ENCODE peak calls at places on chromosomes 13 and 19, in four cellular contexts. Y, I, L and P are unnamed samples.

GRCh38 chr13:106455777-106456176 is 79.7 kb downstream of the EFNB2 start:
- DNase-seq in Y (no peak), I (no peak), L (no peak), P (no peak)

GRCh38 chr19:19021115-19021514 is 12.2 kb downstream of the SUGP2 start:
- DNase-seq in Y (no peak), I (no peak), L (no peak), P (no peak)

GRCh38 chr19:48926909-48927308 is 6.6 kb upstream of the DHDH start:
- DNase-seq in Y (no peak), I (no peak), L (peak; percentile 85), P (no peak)

GRCh38 chr19:18856385-18857126 is 24.8 kb downstream of the UPF1 start:
- DNase-seq in Y (no peak), I (no peak), L (peak; percentile 40), P (peak; percentile 63)

GRCh38 chr19:43880483-43880882 is 53.4 kb downstream of the ZNF283 start:
- DNase-seq in Y (no peak), I (no peak), L (no peak), P (no peak)

GRCh38 chr19:20233105-20233504 is 66.1 kb downstream of the ZNF486 start:
- DNase-seq in Y (no peak), I (no peak), L (peak; percentile 44), P (no peak)

GRCh38 chr13:29479716-29480492 is 115.6 kb downstream of the SLC7A1 start:
- DNase-seq in Y (no peak), I (no peak), L (no peak), P (no peak)

GRCh38 chr19:11152318-11153062 is 3.1 kb downstream of the SPC24 start:
- DNase-seq in Y (no peak), I (no peak), L (no peak), P (no peak)

GRCh38 chr19:3968556-3969434 is 2.1 kb downstream of the DAPK3 start:
- DNase-seq in Y (no peak), I (no peak), L (peak; percentile 64), P (peak; percentile 57)

GRCh38 chr19:50321831-50322230 is 7.3 kb downstream of the KCNC3 start:
- DNase-seq in Y (no peak), I (no peak), L (no peak), P (no peak)

GRCh38 chr19:36688058-36688457 is 646 bp downstream of the ZNF567 start:
- DNase-seq in Y (no peak), I (no peak), L (no peak), P (no peak)

GRCh38 chr13:23377603-23378002 is 55.9 kb downstream of the SACS start:
- DNase-seq in Y (no peak), I (no peak), L (no peak), P (no peak)

GRCh38 chr19:48498922-48499321 is 12.7 kb downstream of the LMTK3 start:
- DNase-seq in Y (no peak), I (no peak), L (no peak), P (peak; percentile 74)

GRCh38 chr13:30872685-30873443 is 33.2 kb upstream of the MEDAG start:
- DNase-seq in Y (no peak), I (no peak), L (no peak), P (peak; percentile 55)

GRCh38 chr13:47337781-47338507 is 441.1 kb upstream of the HTR2A start:
- DNase-seq in Y (no peak), I (no peak), L (no peak), P (no peak)

GRCh38 chr13:62167650-62168172 is 752.1 kb upstream of the PCDH20 start:
- DNase-seq in Y (no peak), I (no peak), L (no peak), P (no peak)

GRCh38 chr13:37657134-37657533 is 58.6 kb upstream of the POSTN start:
- DNase-seq in Y (no peak), I (no peak), L (no peak), P (no peak)

GRCh38 chr19:6811906-6812305 is 39.4 kb downstream of the VAV1 start:
- DNase-seq in Y (no peak), I (no peak), L (peak; percentile 69), P (peak; percentile 73)

GRCh38 chr13:24217601-24218281 is 57.2 kb downstream of the SPATA13 start:
- DNase-seq in Y (no peak), I (no peak), L (no peak), P (no peak)

GRCh38 chr19:44164327-44164672 is 600 bp upstream of the ZNF226 start:
- DNase-seq in Y (no peak), I (no peak), L (no peak), P (no peak)

GRCh38 chr13:97057196-97057595 is 62.9 kb upstream of the OXGR1 start:
- DNase-seq in Y (no peak), I (no peak), L (no peak), P (no peak)

GRCh38 chr13:109007946-109008345 is 378.5 kb downstream of the MYO16 start:
- DNase-seq in Y (no peak), I (no peak), L (no peak), P (no peak)

GRCh38 chr13:30957258-30957943 is 24.9 kb downstream of the TEX26 start:
- DNase-seq in Y (no peak), I (no peak), L (no peak), P (no peak)

GRCh38 chr13:75372517-75372916 is 109.5 kb downstream of the TBC1D4 start:
- DNase-seq in Y (no peak), I (no peak), L (peak; percentile 38), P (peak; percentile 42)

GRCh38 chr13:29847501-29847983 is 2.9 kb downstream of the UBL3 start:
- DNase-seq in Y (no peak), I (no peak), L (no peak), P (peak; percentile 42)

GRCh38 chr13:23715762-23716235 is 145.6 kb downstream of the TNFRSF19 start:
- DNase-seq in Y (no peak), I (no peak), L (peak; percentile 62), P (no peak)

GRCh38 chr13:109156181-109156935 is 526.9 kb downstream of the MYO16 start:
- DNase-seq in Y (no peak), I (no peak), L (no peak), P (no peak)

GRCh38 chr19:31135841-31136240 is 213.4 kb downstream of the TSHZ3 start:
- DNase-seq in Y (no peak), I (no peak), L (no peak), P (no peak)

GRCh38 chr19:50510121-50510670 is 795 bp downstream of the JOSD2 start:
- DNase-seq in Y (no peak), I (no peak), L (no peak), P (peak; percentile 76)

GRCh38 chr13:32415019-32415418 is 12.9 kb downstream of the N4BP2L1 start:
- DNase-seq in Y (no peak), I (no peak), L (peak; percentile 35), P (peak; percentile 30)

GRCh38 chr19:48342841-48343540 is 17.6 kb downstream of the EMP3 start:
- DNase-seq in Y (no peak), I (no peak), L (peak; percentile 4), P (no peak)

GRCh38 chr13:90806905-90807304 is 540.6 kb upstream of the MIR17HG start:
- DNase-seq in Y (no peak), I (no peak), L (no peak), P (no peak)

GRCh38 chr13:45406421-45406820 is 11.8 kb downstream of the SLC25A30 start:
- DNase-seq in Y (no peak), I (no peak), L (no peak), P (no peak)
- TF ChIP-seq TAF1 in Y (no peak), I (no peak), L (no peak), P (no peak)

GRCh38 chr19:2494084-2494446 is 18.1 kb downstream of the GADD45B start:
- DNase-seq in Y (no peak), I (peak; percentile 13), L (no peak), P (peak; percentile 75)

GRCh38 chr19:2495130-2495641 is 19.3 kb downstream of the GADD45B start:
- DNase-seq in Y (no peak), I (peak; percentile 31), L (no peak), P (peak; percentile 70)

GRCh38 chr19:2492870-2493269 is 16.9 kb downstream of the GADD45B start:
- DNase-seq in Y (no peak), I (peak; percentile 10), L (no peak), P (peak; percentile 33)

GRCh38 chr19:2495651-2496316 is 19.9 kb downstream of the GADD45B start:
- DNase-seq in Y (no peak), I (peak; percentile 8), L (no peak), P (no peak)

GRCh38 chr19:2494447-2495129 is 18.7 kb downstream of the GADD45B start:
- DNase-seq in Y (peak; percentile 89), I (peak; percentile 85), L (peak; percentile 40), P (peak; percentile 88)
- TF ChIP-seq TAF1 in Y (no peak), I (no peak), L (no peak), P (peak; percentile 40)

GRCh38 chr13:100330662-100331061 is 241.8 kb downstream of the PCCA start:
- DNase-seq in Y (no peak), I (no peak), L (no peak), P (no peak)
- TF ChIP-seq TAF1 in Y (no peak), I (no peak), L (no peak), P (no peak)

GRCh38 chr13:99759163-99759552 is 212.4 kb downstream of the ZIC5 start:
- DNase-seq in Y (no peak), I (no peak), L (no peak), P (no peak)

GRCh38 chr13:99756281-99756680 is 215.3 kb downstream of the ZIC5 start:
- DNase-seq in Y (no peak), I (no peak), L (no peak), P (no peak)

GRCh38 chr13:99758465-99759162 is 213.0 kb downstream of the ZIC5 start:
- DNase-seq in Y (no peak), I (no peak), L (no peak), P (no peak)

GRCh38 chr13:99760456-99760855 is 211.1 kb downstream of the ZIC5 start:
- DNase-seq in Y (no peak), I (no peak), L (no peak), P (no peak)

DNA sequence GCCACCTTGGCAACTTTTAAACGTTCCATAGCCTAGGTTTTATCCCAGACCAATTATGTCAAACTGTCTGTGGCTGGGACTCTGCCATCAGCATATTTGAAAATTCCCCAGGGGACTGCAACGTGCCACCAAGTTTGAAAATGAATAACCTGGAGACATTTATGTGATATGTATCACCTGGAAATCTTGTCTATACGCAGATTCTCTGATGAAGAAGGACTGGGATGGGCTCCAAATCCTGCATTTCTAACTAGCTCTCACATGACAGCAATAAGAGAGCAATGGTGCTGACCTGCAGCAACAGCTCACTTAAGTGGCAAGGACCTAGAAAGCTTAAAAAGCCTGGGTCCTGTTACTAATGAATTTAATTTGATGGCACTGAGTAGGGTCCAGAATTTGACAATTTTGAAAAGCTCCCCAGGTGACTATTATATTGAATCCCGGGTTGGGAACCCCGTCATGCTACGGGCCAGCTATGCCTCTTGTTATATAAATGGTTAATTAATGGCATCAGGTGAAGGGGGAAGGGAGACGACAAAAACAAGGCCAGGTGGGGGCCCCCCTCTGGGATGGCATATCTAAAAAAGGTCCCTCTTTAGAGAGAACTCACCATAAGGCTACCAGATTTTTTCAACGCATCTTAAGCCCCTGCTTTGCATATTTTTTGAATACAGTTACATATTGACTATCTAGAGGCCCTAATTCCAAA is 213.7 kb downstream of the ZIC5 start:
- DNase-seq in Y (no peak), I (no peak), L (no peak), P (no peak)
- TF ChIP-seq TAF1 in Y (no peak), I (no peak), L (no peak), P (no peak)

DNA sequence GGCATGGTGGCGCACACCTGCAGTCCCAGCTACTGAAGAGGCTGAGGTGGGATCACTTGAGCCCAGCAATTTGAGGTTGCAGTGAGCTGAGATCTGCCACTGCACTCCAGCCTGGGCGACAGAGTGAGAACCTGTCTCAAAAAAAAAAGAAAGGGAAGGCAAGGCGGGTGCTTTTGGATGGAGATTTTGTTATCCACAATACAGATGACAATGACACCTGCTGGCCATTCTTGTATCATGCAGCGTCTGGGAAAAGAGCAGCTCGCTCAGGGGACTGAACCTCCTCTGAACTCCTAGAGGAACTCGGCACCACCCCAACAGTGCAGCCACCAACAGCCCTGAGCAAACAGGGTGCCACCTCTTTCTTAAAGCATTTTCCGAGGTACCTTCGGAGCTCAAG is 22.8 kb downstream of the HAUS8 start:
- DNase-seq in Y (no peak), I (no peak), L (peak; percentile 48), P (peak; percentile 62)
- TF ChIP-seq TAF1 in Y (no peak), I (no peak), L (no peak), P (no peak)